ENCODE peak calls at places on chromosomes 3 and 15, in six cellular contexts. X is H54; D is SW480; Q is stimulated activated CD4-positive, alpha-beta T cell treated with anti-CD3 and anti-CD28 coated beads, Interleukin-15, amount 100 ng/mL, for 1 hour; L is stimulated activated naive CD4-positive, alpha-beta T cell; W is AG04449. Z is an unnamed sample.

GRCh38 chr15:25624504-25625172 is 185.8 kb upstream of the UBE3A start:
- DNase-seq in X (no peak), D (no peak), Q (no peak), L (no peak), W (no peak), Z (no peak)

GRCh38 chr15:32901192-32901591 is 183.4 kb downstream of the GREM1 start:
- DNase-seq in X (no peak), D (no peak), Q (no peak), L (no peak), W (no peak), Z (no peak)

GRCh38 chr3:166955549-166955948 is 424.5 kb downstream of the ZBBX start:
- DNase-seq in X (no peak), D (peak), Q (no peak), L (no peak), W (no peak), Z (no peak)

GRCh38 chr15:41827290-41827879 is 507 bp upstream of the JMJD7 start:
- DNase-seq in X (no peak), D (no peak), Q (no peak), L (no peak), W (no peak), Z (no peak)

GRCh38 chr15:56249080-56249479 is 5.4 kb upstream of the RFX7 start:
- DNase-seq in X (no peak), D (peak), Q (no peak), L (no peak), W (peak), Z (peak)

GRCh38 chr15:67253517-67254237 is 784 bp downstream of the AAGAB start:
- DNase-seq in X (no peak), D (peak), Q (no peak), L (peak), W (no peak), Z (peak)

GRCh38 chr3:59938857-59939256 is 889.0 kb upstream of the CFAP20DC start:
- DNase-seq in X (no peak), D (no peak), Q (no peak), L (peak), W (no peak), Z (no peak)

GRCh38 chr3:175956964-175957363 is 1097.8 kb downstream of the NAALADL2 start:
- DNase-seq in X (no peak), D (peak), Q (no peak), L (no peak), W (peak), Z (peak)

GRCh38 chr3:152301745-152302181 is 33.0 kb downstream of the MBNL1 start:
- DNase-seq in X (no peak), D (no peak), Q (no peak), L (no peak), W (no peak), Z (no peak)

GRCh38 chr3:194183271-194183670 is 47.3 kb downstream of the HES1 start:
- DNase-seq in X (no peak), D (no peak), Q (no peak), L (no peak), W (no peak), Z (no peak)

GRCh38 chr15:92586383-92586910 is 69.1 kb downstream of the FAM174B start:
- DNase-seq in X (no peak), D (no peak), Q (no peak), L (no peak), W (no peak), Z (no peak)

GRCh38 chr3:194383276-194383940 is 13.9 kb upstream of the LRRC15 start:
- DNase-seq in X (no peak), D (no peak), Q (no peak), L (no peak), W (no peak), Z (no peak)

GRCh38 chr15:39426552-39427532 is 154.0 kb upstream of the THBS1 start:
- DNase-seq in X (peak), D (peak), Q (peak), L (peak), W (peak), Z (no peak)

GRCh38 chr3:46361408-46362283 is 7.7 kb downstream of the CCR2 start:
- DNase-seq in X (no peak), D (peak), Q (no peak), L (no peak), W (no peak), Z (no peak)

GRCh38 chr3:64380539-64380938 is 155.3 kb upstream of the PRICKLE2 start:
- DNase-seq in X (no peak), D (no peak), Q (no peak), L (no peak), W (no peak), Z (no peak)

GRCh38 chr3:32961189-32961715 is 9.8 kb downstream of the CCR4 start:
- DNase-seq in X (no peak), D (no peak), Q (no peak), L (peak), W (no peak), Z (no peak)

GRCh38 chr3:62940763-62941632 is 65.8 kb upstream of the CADPS start:
- DNase-seq in X (no peak), D (peak), Q (no peak), L (no peak), W (no peak), Z (peak)

GRCh38 chr3:67357610-67358458 is 296.6 kb downstream of the SUCLG2 start:
- DNase-seq in X (peak), D (peak), Q (no peak), L (no peak), W (no peak), Z (peak)

GRCh38 chr15:67383903-67384302 is 129.3 kb downstream of the IQCH start:
- DNase-seq in X (no peak), D (no peak), Q (no peak), L (no peak), W (no peak), Z (peak)

GRCh38 chr3:179604336-179605078 is at the start of the genes MRPL47 and NDUFB5:
- DNase-seq in X (peak), D (peak), Q (peak), L (peak), W (peak), Z (peak)

GRCh38 chr3:111585214-111585613 is 9.9 kb downstream of the ZBED2 start:
- DNase-seq in X (no peak), D (peak), Q (no peak), L (no peak), W (no peak), Z (no peak)

GRCh38 chr3:40584625-40585189 is 59.9 kb downstream of the ZNF621 start:
- DNase-seq in X (peak), D (peak), Q (peak), L (peak), W (peak), Z (peak)

GRCh38 chr3:76369170-76369569 is 583.8 kb upstream of the ZNF717 start:
- DNase-seq in X (no peak), D (peak), Q (no peak), L (no peak), W (peak), Z (peak)

GRCh38 chr3:43733459-43734384 is 43.0 kb downstream of the ABHD5 start:
- DNase-seq in X (no peak), D (no peak), Q (no peak), L (no peak), W (peak), Z (no peak)

GRCh38 chr3:13480340-13481318 is 523 bp downstream of the HDAC11 start:
- DNase-seq in X (peak), D (no peak), Q (no peak), L (peak), W (no peak), Z (no peak)

GRCh38 chr3:134249935-134250716 is 533 bp downstream of the RYK start:
- DNase-seq in X (peak), D (peak), Q (peak), L (peak), W (no peak), Z (peak)

GRCh38 chr3:23865595-23866396 is 51.0 kb downstream of the NKIRAS1 start:
- DNase-seq in X (peak), D (no peak), Q (no peak), L (no peak), W (no peak), Z (no peak)

GRCh38 chr15:101637038-101637437 is 15.1 kb downstream of the TM2D3 start:
- DNase-seq in X (no peak), D (no peak), Q (no peak), L (no peak), W (no peak), Z (no peak)

GRCh38 chr3:42590989-42591756 is 513 bp downstream of the SS18L2 start:
- DNase-seq in X (no peak), D (no peak), Q (no peak), L (no peak), W (no peak), Z (no peak)

GRCh38 chr15:42721016-42721415 is 15.9 kb downstream of the CDAN1 start:
- DNase-seq in X (no peak), D (no peak), Q (no peak), L (no peak), W (no peak), Z (no peak)

GRCh38 chr3:152458725-152459515 is 190.2 kb downstream of the MBNL1 start:
- DNase-seq in X (no peak), D (no peak), Q (no peak), L (no peak), W (no peak), Z (no peak)

Z was measured in ACHN.